ENCODE peak calls at places on chromosome 2, in eight cellular contexts. S is OCI-LY7, P is right lobe of liver, U is ovary, R is HFF-Myc, J is BE2C, M is fibroblast of mammary gland, Y is astrocyte. T is an unnamed sample.

GRCh38 chr2:38484957-38485356 is 107.9 kb upstream of the ATL2 start:
- DNase-seq in S (no peak), P (no peak), U (no peak), R (no peak), J (no peak), M (no peak), Y (no peak), T (no peak)

GRCh38 chr2:31694444-31694843 is 113.7 kb upstream of the SRD5A2 start:
- DNase-seq in S (peak), P (no peak), U (no peak), R (no peak), J (no peak), M (peak), Y (no peak), T (no peak)

GRCh38 chr2:209441541-209441940 is 17.7 kb downstream of the MAP2 start:
- DNase-seq in S (no peak), P (no peak), U (no peak), R (no peak), J (no peak), M (no peak), Y (peak), T (no peak)

GRCh38 chr2:46315103-46315890 is 18.1 kb downstream of the EPAS1 start:
- DNase-seq in S (no peak), P (peak), U (peak), R (peak), J (peak), M (peak), Y (peak), T (no peak)

GRCh38 chr2:191947235-191947634 is 100.3 kb upstream of the CAVIN2 start:
- DNase-seq in S (no peak), P (no peak), U (no peak), R (no peak), J (no peak), M (no peak), Y (no peak), T (no peak)

GRCh38 chr2:48045613-48046012 is 139.3 kb upstream of the FBXO11 start:
- DNase-seq in S (peak), P (no peak), U (no peak), R (no peak), J (no peak), M (no peak), Y (no peak), T (no peak)

GRCh38 chr2:172012688-172013358 is 13.1 kb downstream of the METAP1D start:
- DNase-seq in S (no peak), P (no peak), U (peak), R (no peak), J (no peak), M (no peak), Y (peak), T (peak)

GRCh38 chr2:73175663-73176204 is 26.6 kb upstream of the NOTO start:
- DNase-seq in S (no peak), P (peak), U (peak), R (no peak), J (peak), M (peak), Y (peak), T (peak)

GRCh38 chr2:224448236-224448635 is 46.3 kb upstream of the FAM124B start:
- DNase-seq in S (no peak), P (no peak), U (no peak), R (no peak), J (no peak), M (no peak), Y (no peak), T (no peak)

GRCh38 chr2:105396254-105397024 is 2.4 kb downstream of the FHL2 start:
- DNase-seq in S (no peak), P (no peak), U (no peak), R (peak), J (no peak), M (peak), Y (peak), T (no peak)

GRCh38 chr2:140835079-140835478 is 1295.7 kb downstream of the LRP1B start:
- DNase-seq in S (no peak), P (no peak), U (no peak), R (no peak), J (no peak), M (no peak), Y (no peak), T (no peak)

GRCh38 chr2:17540813-17541513 is 467 bp downstream of the VSNL1 start:
- DNase-seq in S (no peak), P (no peak), U (no peak), R (no peak), J (no peak), M (peak), Y (no peak), T (no peak)

GRCh38 chr2:36561223-36561944 is 36.6 kb downstream of the FEZ2 start:
- DNase-seq in S (no peak), P (no peak), U (no peak), R (peak), J (no peak), M (peak), Y (peak), T (no peak)

GRCh38 chr2:164479460-164479859 is 141.8 kb downstream of the GRB14 start:
- DNase-seq in S (no peak), P (no peak), U (peak), R (no peak), J (peak), M (peak), Y (peak), T (peak)

DNA sequence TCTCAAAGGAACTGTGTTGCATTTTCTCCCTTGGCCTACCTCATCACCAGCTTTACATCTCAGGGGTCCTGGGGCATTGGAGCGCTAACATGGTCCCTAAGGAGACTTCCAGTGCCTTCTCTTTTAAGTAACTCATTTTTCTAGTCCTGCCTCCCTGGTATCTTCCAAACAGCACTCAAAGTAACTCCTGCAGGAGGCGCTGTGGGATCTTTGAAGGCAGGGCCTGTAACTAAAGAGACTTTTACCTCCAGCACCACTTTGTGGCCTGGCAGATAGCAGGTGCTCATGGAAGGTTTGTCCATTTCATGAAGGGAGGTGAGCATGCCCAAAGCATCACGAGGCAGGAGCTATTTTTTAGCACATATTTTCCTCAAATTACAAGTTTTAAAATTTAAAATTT is 411.0 kb upstream of the GYPC start:
- DNase-seq in S (peak), P (peak), U (no peak), R (no peak), J (peak), M (peak), Y (no peak), T (peak)
- TF ChIP-seq CTCF in S (peak), P (peak), U (no peak), R (no peak), J (peak), M (no peak), Y (peak), T (peak)

GRCh38 chr2:198129609-198130008 is 325.2 kb downstream of the PLCL1 start:
- DNase-seq in S (no peak), P (no peak), U (no peak), R (no peak), J (no peak), M (no peak), Y (no peak), T (no peak)

GRCh38 chr2:198127627-198128026 is 323.2 kb downstream of the PLCL1 start:
- DNase-seq in S (peak), P (peak), U (peak), R (peak), J (peak), M (peak), Y (peak), T (peak)
- TF ChIP-seq CTCF in S (peak), P (peak), U (peak), R (peak), J (peak), M (peak), Y (peak), T (peak)

DNA sequence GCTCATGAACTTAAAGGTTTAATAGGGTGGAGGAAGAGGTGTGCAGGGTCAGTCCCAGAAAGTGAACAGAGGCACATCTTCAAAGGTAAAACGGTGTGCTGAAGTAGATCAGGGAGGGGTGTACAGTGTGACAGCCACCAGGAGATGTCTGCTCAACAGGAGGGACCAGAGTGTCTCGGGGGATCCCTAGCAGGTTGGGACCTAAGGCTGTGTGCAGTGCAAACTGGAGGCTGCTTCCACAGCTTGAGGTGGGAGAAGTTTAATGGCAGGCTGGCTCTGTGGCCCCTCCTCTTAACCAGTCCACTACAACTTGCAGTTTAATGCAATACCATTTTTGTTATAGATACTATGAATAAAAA is 33.2 kb downstream of the PLA2R1 start:
- DNase-seq in S (no peak), P (no peak), U (no peak), R (no peak), J (no peak), M (no peak), Y (no peak), T (no peak)
- TF ChIP-seq CTCF in S (no peak), P (no peak), U (no peak), R (no peak), J (no peak), M (no peak), Y (no peak), T (no peak)

GRCh38 chr2:148670773-148671172 is 26.2 kb downstream of the EPC2 start:
- DNase-seq in S (no peak), P (no peak), U (no peak), R (no peak), J (no peak), M (peak), Y (no peak), T (no peak)

GRCh38 chr2:148675708-148676107 is 31.2 kb downstream of the EPC2 start:
- DNase-seq in S (no peak), P (no peak), U (no peak), R (no peak), J (no peak), M (peak), Y (peak), T (no peak)

GRCh38 chr2:148674063-148675020 is 29.8 kb downstream of the EPC2 start:
- DNase-seq in S (peak), P (no peak), U (no peak), R (no peak), J (no peak), M (peak), Y (no peak), T (no peak)
- TF ChIP-seq CTCF in S (peak), P (peak), U (no peak), R (peak), J (peak), M (peak), Y (peak), T (peak)

T was measured in glutamatergic neuron.